ENCODE peak calls at places on chromosomes 4 and X, in seven cellular contexts. One of them, this sample, is unnamed. For H3K9me3, the result is how much of the 10 kb centered on the place peaks cover.

GRCh38 chrX:50536955-50537354 is 66.3 kb upstream of the DGKK start:
- DNase-seq in IMR-90: no peak
- DNase-seq in HCT116: no peak
- DNase-seq in CD8-positive, alpha-beta T cell: no peak
- DNase-seq in tibial nerve: no peak
- DNase-seq in H9: no peak
- DNase-seq in Karpas-422: no peak
- DNase-seq in this sample: no peak

GRCh38 chr4:55363618-55364420 is 17.8 kb downstream of the SRD5A3 start:
- DNase-seq in HCT116: no peak
- DNase-seq in tibial nerve: no peak
- DNase-seq in H9: no peak
- DNase-seq in Karpas-422: no peak
- DNase-seq in CD8-positive, alpha-beta T cell: no peak
- DNase-seq in IMR-90: no peak
- DNase-seq in this sample: no peak

GRCh38 chr4:48509543-48509942 is 19.5 kb downstream of the ZAR1 start:
- DNase-seq in IMR-90: peak
- DNase-seq in tibial nerve: no peak
- DNase-seq in CD8-positive, alpha-beta T cell: no peak
- DNase-seq in HCT116: no peak
- DNase-seq in H9: no peak
- DNase-seq in Karpas-422: no peak
- DNase-seq in this sample: no peak

GRCh38 chrX:43882294-43882681 is at the start of gene MAOB:
- DNase-seq in Karpas-422: no peak
- DNase-seq in HCT116: no peak
- DNase-seq in tibial nerve: no peak
- DNase-seq in IMR-90: no peak
- DNase-seq in CD8-positive, alpha-beta T cell: no peak
- DNase-seq in H9: peak
- DNase-seq in this sample: no peak

GRCh38 chr4:161948026-161948770 is 215.6 kb downstream of the FSTL5 start:
- DNase-seq in CD8-positive, alpha-beta T cell: no peak
- DNase-seq in H9: no peak
- DNase-seq in Karpas-422: no peak
- DNase-seq in HCT116: no peak
- DNase-seq in tibial nerve: no peak
- DNase-seq in IMR-90: no peak
- DNase-seq in this sample: no peak

GRCh38 chrX:3788494-3789233 is 75.2 kb upstream of the PRKX start:
- DNase-seq in HCT116: no peak
- DNase-seq in tibial nerve: no peak
- DNase-seq in CD8-positive, alpha-beta T cell: peak
- DNase-seq in IMR-90: no peak
- DNase-seq in H9: peak
- DNase-seq in Karpas-422: no peak
- DNase-seq in this sample: no peak

GRCh38 chr4:40713798-40714197 is 36.0 kb upstream of the NSUN7 start:
- DNase-seq in H9: no peak
- DNase-seq in CD8-positive, alpha-beta T cell: no peak
- DNase-seq in tibial nerve: no peak
- DNase-seq in HCT116: no peak
- DNase-seq in IMR-90: no peak
- DNase-seq in Karpas-422: no peak
- DNase-seq in this sample: no peak

GRCh38 chr4:100076753-100077152 is 113.5 kb downstream of the DDIT4L start:
- DNase-seq in CD8-positive, alpha-beta T cell: no peak
- DNase-seq in IMR-90: peak
- DNase-seq in Karpas-422: no peak
- DNase-seq in tibial nerve: no peak
- DNase-seq in HCT116: no peak
- DNase-seq in H9: no peak
- DNase-seq in this sample: no peak

GRCh38 chrX:8084023-8084422 is 87.0 kb downstream of the VCX2 start:
- DNase-seq in Karpas-422: no peak
- DNase-seq in tibial nerve: no peak
- DNase-seq in IMR-90: peak
- DNase-seq in HCT116: no peak
- DNase-seq in CD8-positive, alpha-beta T cell: no peak
- DNase-seq in H9: no peak
- DNase-seq in this sample: no peak

GRCh38 chr4:45102716-45103115 is 376.4 kb upstream of the GNPDA2 start:
- DNase-seq in HCT116: no peak
- DNase-seq in Karpas-422: no peak
- DNase-seq in tibial nerve: no peak
- DNase-seq in CD8-positive, alpha-beta T cell: no peak
- DNase-seq in IMR-90: no peak
- DNase-seq in H9: no peak
- DNase-seq in this sample: no peak

GRCh38 chr4:45099471-45099870 is 373.1 kb upstream of the GNPDA2 start:
- DNase-seq in CD8-positive, alpha-beta T cell: no peak
- DNase-seq in Karpas-422: no peak
- DNase-seq in IMR-90: no peak
- DNase-seq in H9: no peak
- DNase-seq in tibial nerve: no peak
- DNase-seq in HCT116: no peak
- DNase-seq in this sample: no peak

GRCh38 chr4:45100936-45101818 is 374.8 kb upstream of the GNPDA2 start:
- DNase-seq in H9: no peak
- DNase-seq in HCT116: no peak
- DNase-seq in IMR-90: no peak
- DNase-seq in tibial nerve: no peak
- DNase-seq in Karpas-422: no peak
- DNase-seq in CD8-positive, alpha-beta T cell: no peak
- DNase-seq in this sample: no peak
- H3K9me3 ChIP-seq in H9: under half
- H3K9me3 ChIP-seq in HCT116: under half
- H3K9me3 ChIP-seq in IMR-90: under half
- H3K9me3 ChIP-seq in tibial nerve: under half
- H3K9me3 ChIP-seq in Karpas-422: under half
- H3K9me3 ChIP-seq in CD8-positive, alpha-beta T cell: under half
- H3K9me3 ChIP-seq in this sample: under half

GRCh38 chr4:384311-385010 is 46.8 kb downstream of the ZNF141 start:
- DNase-seq in HCT116: no peak
- DNase-seq in Karpas-422: peak
- DNase-seq in H9: no peak
- DNase-seq in IMR-90: no peak
- DNase-seq in tibial nerve: no peak
- DNase-seq in CD8-positive, alpha-beta T cell: no peak
- DNase-seq in this sample: no peak
- H3K9me3 ChIP-seq in HCT116: under half
- H3K9me3 ChIP-seq in Karpas-422: under half
- H3K9me3 ChIP-seq in H9: under half
- H3K9me3 ChIP-seq in IMR-90: half or more
- H3K9me3 ChIP-seq in tibial nerve: under half
- H3K9me3 ChIP-seq in CD8-positive, alpha-beta T cell: half or more
- H3K9me3 ChIP-seq in this sample: under half

DNA sequence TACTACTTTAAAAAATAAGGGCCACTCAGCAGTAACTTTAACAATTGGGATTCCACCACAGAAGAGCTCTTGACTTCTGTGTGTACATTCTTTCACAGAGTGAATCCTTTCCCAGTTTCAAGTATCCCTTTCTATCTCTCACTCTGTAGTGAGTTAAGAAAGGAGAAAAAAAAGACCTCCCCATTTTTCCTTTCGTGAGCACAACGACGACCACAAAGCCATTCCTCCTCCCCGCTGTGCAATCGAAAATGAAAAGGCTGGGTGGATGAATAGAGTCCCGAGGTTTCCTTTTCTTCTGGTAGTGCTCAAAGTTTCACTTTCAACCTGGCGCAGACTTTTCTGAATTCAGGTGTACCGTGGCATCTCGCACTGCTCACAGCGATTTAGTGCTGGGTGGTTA is 58.0 kb downstream of the TAB3 start:
- DNase-seq in Karpas-422: no peak
- DNase-seq in tibial nerve: no peak
- DNase-seq in IMR-90: no peak
- DNase-seq in CD8-positive, alpha-beta T cell: no peak
- DNase-seq in HCT116: no peak
- DNase-seq in H9: no peak
- DNase-seq in this sample: no peak
- H3K9me3 ChIP-seq in Karpas-422: under half
- H3K9me3 ChIP-seq in tibial nerve: under half
- H3K9me3 ChIP-seq in IMR-90: under half
- H3K9me3 ChIP-seq in CD8-positive, alpha-beta T cell: under half
- H3K9me3 ChIP-seq in HCT116: under half
- H3K9me3 ChIP-seq in H9: under half
- H3K9me3 ChIP-seq in this sample: under half

GRCh38 chr4:4361883-4362282 is 25.0 kb upstream of the NSG1 start:
- DNase-seq in HCT116: no peak
- DNase-seq in H9: no peak
- DNase-seq in Karpas-422: no peak
- DNase-seq in IMR-90: no peak
- DNase-seq in tibial nerve: no peak
- DNase-seq in CD8-positive, alpha-beta T cell: no peak
- DNase-seq in this sample: no peak

GRCh38 chr4:4364061-4364460 is 22.8 kb upstream of the NSG1 start:
- DNase-seq in IMR-90: no peak
- DNase-seq in H9: no peak
- DNase-seq in CD8-positive, alpha-beta T cell: no peak
- DNase-seq in tibial nerve: no peak
- DNase-seq in HCT116: no peak
- DNase-seq in Karpas-422: no peak
- DNase-seq in this sample: no peak

GRCh38 chr4:4358093-4358840 is 28.6 kb upstream of the NSG1 start:
- DNase-seq in H9: no peak
- DNase-seq in Karpas-422: no peak
- DNase-seq in HCT116: no peak
- DNase-seq in CD8-positive, alpha-beta T cell: no peak
- DNase-seq in tibial nerve: no peak
- DNase-seq in IMR-90: no peak
- DNase-seq in this sample: no peak

GRCh38 chr4:4364486-4365208 is 22.3 kb upstream of the NSG1 start:
- DNase-seq in Karpas-422: no peak
- DNase-seq in H9: peak
- DNase-seq in HCT116: no peak
- DNase-seq in IMR-90: no peak
- DNase-seq in CD8-positive, alpha-beta T cell: no peak
- DNase-seq in tibial nerve: no peak
- DNase-seq in this sample: no peak

DNA sequence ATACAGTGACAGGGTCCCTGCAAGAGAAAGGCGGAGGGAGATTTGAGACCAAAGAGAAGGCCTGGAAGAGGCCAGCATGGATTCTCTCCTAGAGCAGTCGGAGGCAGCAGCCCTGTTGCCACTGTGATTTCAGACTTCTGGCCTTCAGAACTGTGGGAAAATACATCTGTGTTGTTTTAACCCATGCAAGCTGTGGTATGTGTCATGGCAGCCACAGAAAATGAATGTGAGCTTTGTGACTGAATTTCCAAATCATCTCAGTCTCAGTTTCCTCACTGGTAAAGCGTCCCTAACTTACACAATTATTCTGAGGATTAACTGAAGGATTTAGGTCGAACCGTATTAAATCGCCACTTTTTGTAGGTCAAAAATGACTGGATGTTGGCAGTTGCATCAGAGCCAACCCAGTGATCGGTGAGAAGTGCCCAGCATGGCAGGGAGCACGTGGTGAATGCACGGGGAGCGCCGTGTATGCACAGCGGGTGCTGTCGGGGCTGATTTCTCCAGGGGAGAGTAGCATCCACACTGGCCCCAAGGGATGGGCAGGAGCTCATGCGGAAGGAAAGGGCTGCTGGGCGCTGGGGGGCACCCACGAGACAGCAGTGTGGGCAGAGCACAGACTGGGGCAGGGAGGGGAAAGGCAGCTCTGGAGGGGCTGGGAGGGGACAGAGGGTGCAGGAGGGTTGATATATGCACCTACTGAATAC is 23.8 kb upstream of the NSG1 start:
- DNase-seq in IMR-90: no peak
- DNase-seq in Karpas-422: peak
- DNase-seq in HCT116: no peak
- DNase-seq in CD8-positive, alpha-beta T cell: no peak
- DNase-seq in H9: no peak
- DNase-seq in tibial nerve: no peak
- DNase-seq in this sample: no peak
- H3K9me3 ChIP-seq in IMR-90: under half
- H3K9me3 ChIP-seq in Karpas-422: under half
- H3K9me3 ChIP-seq in HCT116: under half
- H3K9me3 ChIP-seq in CD8-positive, alpha-beta T cell: under half
- H3K9me3 ChIP-seq in H9: under half
- H3K9me3 ChIP-seq in tibial nerve: under half
- H3K9me3 ChIP-seq in this sample: under half

GRCh38 chr4:77950204-77950603 is 87.6 kb downstream of the MRPL1 start:
- DNase-seq in HCT116: no peak
- DNase-seq in CD8-positive, alpha-beta T cell: no peak
- DNase-seq in H9: no peak
- DNase-seq in IMR-90: no peak
- DNase-seq in tibial nerve: no peak
- DNase-seq in Karpas-422: no peak
- DNase-seq in this sample: no peak
- H3K9me3 ChIP-seq in HCT116: under half
- H3K9me3 ChIP-seq in CD8-positive, alpha-beta T cell: under half
- H3K9me3 ChIP-seq in H9: under half
- H3K9me3 ChIP-seq in IMR-90: under half
- H3K9me3 ChIP-seq in tibial nerve: under half
- H3K9me3 ChIP-seq in Karpas-422: under half
- H3K9me3 ChIP-seq in this sample: under half

DNA sequence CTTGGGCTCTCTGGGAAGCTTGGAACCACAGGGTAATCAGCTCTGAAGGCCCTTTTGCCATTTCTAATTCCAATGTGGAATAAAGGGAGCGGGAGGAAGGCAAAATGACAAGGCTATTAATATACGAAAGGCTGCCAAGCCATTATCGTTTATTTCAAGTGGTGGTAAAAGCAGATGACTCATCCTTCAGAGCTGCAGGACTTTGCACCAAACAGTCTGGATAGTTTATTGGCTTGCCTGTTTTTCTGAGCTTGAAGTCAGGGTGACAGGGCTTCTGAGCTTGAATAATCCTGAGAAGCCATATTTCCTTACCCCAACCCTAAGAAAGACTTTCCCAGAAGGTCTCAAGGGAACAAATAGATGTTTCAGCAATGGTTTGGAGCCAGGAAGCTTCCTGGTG is 7.7 kb upstream of the GABRE start:
- DNase-seq in IMR-90: peak
- DNase-seq in tibial nerve: no peak
- DNase-seq in H9: no peak
- DNase-seq in Karpas-422: no peak
- DNase-seq in CD8-positive, alpha-beta T cell: no peak
- DNase-seq in HCT116: no peak
- DNase-seq in this sample: no peak
- H3K9me3 ChIP-seq in IMR-90: under half
- H3K9me3 ChIP-seq in tibial nerve: under half
- H3K9me3 ChIP-seq in H9: under half
- H3K9me3 ChIP-seq in Karpas-422: under half
- H3K9me3 ChIP-seq in CD8-positive, alpha-beta T cell: under half
- H3K9me3 ChIP-seq in HCT116: under half
- H3K9me3 ChIP-seq in this sample: under half

GRCh38 chrX:67998540-67998939 is 434.8 kb downstream of the OPHN1 start:
- DNase-seq in H9: no peak
- DNase-seq in Karpas-422: no peak
- DNase-seq in IMR-90: no peak
- DNase-seq in tibial nerve: no peak
- DNase-seq in CD8-positive, alpha-beta T cell: no peak
- DNase-seq in HCT116: no peak
- DNase-seq in this sample: no peak
- H3K9me3 ChIP-seq in H9: under half
- H3K9me3 ChIP-seq in Karpas-422: under half
- H3K9me3 ChIP-seq in IMR-90: under half
- H3K9me3 ChIP-seq in tibial nerve: under half
- H3K9me3 ChIP-seq in CD8-positive, alpha-beta T cell: under half
- H3K9me3 ChIP-seq in HCT116: under half
- H3K9me3 ChIP-seq in this sample: under half

This sample was measured in T-helper 17 cell.